ENCODE peak calls at places on chromosomes 16 and 17, in seven cellular contexts. One of them, this sample, is unnamed.

GRCh38 chr16:85227262-85227923 is 115.1 kb upstream of the CIBAR2 start:
- DNase-seq in lung: no peak
- DNase-seq in CD4-positive, alpha-beta T cell: no peak
- DNase-seq in ascending aorta: no peak
- DNase-seq in heart right ventricle: no peak
- DNase-seq in spleen: no peak
- DNase-seq in psoas muscle: no peak
- DNase-seq in this sample: no peak

GRCh38 chr17:65583921-65584603 is 22.6 kb upstream of the AXIN2 start:
- DNase-seq in lung: no peak
- DNase-seq in CD4-positive, alpha-beta T cell: no peak
- DNase-seq in ascending aorta: no peak
- DNase-seq in heart right ventricle: no peak
- DNase-seq in spleen: no peak
- DNase-seq in psoas muscle: no peak
- DNase-seq in this sample: no peak

GRCh38 chr17:40922239-40922638 is 15.2 kb downstream of the KRT23 start:
- DNase-seq in lung: peak; percentile 45
- DNase-seq in CD4-positive, alpha-beta T cell: no peak
- DNase-seq in ascending aorta: peak; percentile 15
- DNase-seq in heart right ventricle: no peak
- DNase-seq in spleen: no peak
- DNase-seq in psoas muscle: peak; percentile 42
- DNase-seq in this sample: no peak

GRCh38 chr17:45227631-45228120 is 6.0 kb downstream of the FMNL1 start:
- DNase-seq in lung: no peak
- DNase-seq in CD4-positive, alpha-beta T cell: no peak
- DNase-seq in ascending aorta: no peak
- DNase-seq in heart right ventricle: no peak
- DNase-seq in spleen: peak; percentile 80
- DNase-seq in psoas muscle: no peak
- DNase-seq in this sample: peak; percentile 60

GRCh38 chr16:10465821-10466220 is 80.0 kb downstream of the ATF7IP2 start:
- DNase-seq in lung: no peak
- DNase-seq in CD4-positive, alpha-beta T cell: no peak
- DNase-seq in ascending aorta: no peak
- DNase-seq in heart right ventricle: no peak
- DNase-seq in spleen: no peak
- DNase-seq in psoas muscle: no peak
- DNase-seq in this sample: no peak

GRCh38 chr17:64461788-64462187 is 12.9 kb downstream of the MILR1 start:
- DNase-seq in lung: no peak
- DNase-seq in CD4-positive, alpha-beta T cell: no peak
- DNase-seq in ascending aorta: no peak
- DNase-seq in heart right ventricle: no peak
- DNase-seq in spleen: no peak
- DNase-seq in psoas muscle: no peak
- DNase-seq in this sample: no peak

GRCh38 chr17:43114101-43114691 is 11.0 kb downstream of the BRCA1 start:
- DNase-seq in lung: no peak
- DNase-seq in CD4-positive, alpha-beta T cell: no peak
- DNase-seq in ascending aorta: no peak
- DNase-seq in heart right ventricle: no peak
- DNase-seq in spleen: no peak
- DNase-seq in psoas muscle: no peak
- DNase-seq in this sample: no peak

GRCh38 chr16:20874088-20874581 is 26.0 kb downstream of the DCUN1D3 start:
- DNase-seq in lung: no peak
- DNase-seq in CD4-positive, alpha-beta T cell: no peak
- DNase-seq in ascending aorta: no peak
- DNase-seq in heart right ventricle: no peak
- DNase-seq in spleen: no peak
- DNase-seq in psoas muscle: no peak
- DNase-seq in this sample: no peak

GRCh38 chr17:82449136-82449882 is 1.2 kb downstream of the CYBC1 start:
- DNase-seq in lung: no peak
- DNase-seq in CD4-positive, alpha-beta T cell: peak; percentile 78
- DNase-seq in ascending aorta: peak; percentile 29
- DNase-seq in heart right ventricle: peak; percentile 54
- DNase-seq in spleen: peak; percentile 96
- DNase-seq in psoas muscle: no peak
- DNase-seq in this sample: no peak

GRCh38 chr17:13594762-13595697 is 6.7 kb downstream of the HS3ST3A1 start:
- DNase-seq in lung: peak; percentile 79
- DNase-seq in CD4-positive, alpha-beta T cell: peak; percentile 74
- DNase-seq in ascending aorta: no peak
- DNase-seq in heart right ventricle: peak; percentile 84
- DNase-seq in spleen: no peak
- DNase-seq in psoas muscle: peak; percentile 51
- DNase-seq in this sample: peak; percentile 81

GRCh38 chr17:44738214-44738906 is 20.4 kb upstream of the ADAM11 start:
- DNase-seq in lung: no peak
- DNase-seq in CD4-positive, alpha-beta T cell: no peak
- DNase-seq in ascending aorta: no peak
- DNase-seq in heart right ventricle: no peak
- DNase-seq in spleen: no peak
- DNase-seq in psoas muscle: no peak
- DNase-seq in this sample: no peak

GRCh38 chr16:52914428-52914827 is 138.3 kb downstream of the CHD9NB start:
- DNase-seq in lung: no peak
- DNase-seq in CD4-positive, alpha-beta T cell: no peak
- DNase-seq in ascending aorta: no peak
- DNase-seq in heart right ventricle: no peak
- DNase-seq in spleen: no peak
- DNase-seq in psoas muscle: no peak
- DNase-seq in this sample: no peak

GRCh38 chr17:82216301-82217119 is 3.9 kb upstream of the CCDC57 start:
- DNase-seq in lung: peak; percentile 81
- DNase-seq in CD4-positive, alpha-beta T cell: peak; percentile 56
- DNase-seq in ascending aorta: peak; percentile 67
- DNase-seq in heart right ventricle: peak; percentile 61
- DNase-seq in spleen: peak; percentile 95
- DNase-seq in psoas muscle: peak; percentile 77
- DNase-seq in this sample: peak; percentile 81

GRCh38 chr17:73586153-73586906 is 57.9 kb downstream of the SDK2 start:
- DNase-seq in lung: no peak
- DNase-seq in CD4-positive, alpha-beta T cell: no peak
- DNase-seq in ascending aorta: no peak
- DNase-seq in heart right ventricle: no peak
- DNase-seq in spleen: no peak
- DNase-seq in psoas muscle: no peak
- DNase-seq in this sample: no peak

GRCh38 chr17:73585583-73585982 is 58.7 kb downstream of the SDK2 start:
- DNase-seq in lung: no peak
- DNase-seq in CD4-positive, alpha-beta T cell: no peak
- DNase-seq in ascending aorta: no peak
- DNase-seq in heart right ventricle: no peak
- DNase-seq in spleen: no peak
- DNase-seq in psoas muscle: no peak
- DNase-seq in this sample: no peak

GRCh38 chr17:73588291-73589095 is 55.8 kb downstream of the SDK2 start:
- DNase-seq in lung: no peak
- DNase-seq in CD4-positive, alpha-beta T cell: no peak
- DNase-seq in ascending aorta: no peak
- DNase-seq in heart right ventricle: no peak
- DNase-seq in spleen: no peak
- DNase-seq in psoas muscle: no peak
- DNase-seq in this sample: no peak

GRCh38 chr17:73584987-73585386 is 59.3 kb downstream of the SDK2 start:
- DNase-seq in lung: no peak
- DNase-seq in CD4-positive, alpha-beta T cell: no peak
- DNase-seq in ascending aorta: no peak
- DNase-seq in heart right ventricle: no peak
- DNase-seq in spleen: no peak
- DNase-seq in psoas muscle: no peak
- DNase-seq in this sample: no peak

DNA sequence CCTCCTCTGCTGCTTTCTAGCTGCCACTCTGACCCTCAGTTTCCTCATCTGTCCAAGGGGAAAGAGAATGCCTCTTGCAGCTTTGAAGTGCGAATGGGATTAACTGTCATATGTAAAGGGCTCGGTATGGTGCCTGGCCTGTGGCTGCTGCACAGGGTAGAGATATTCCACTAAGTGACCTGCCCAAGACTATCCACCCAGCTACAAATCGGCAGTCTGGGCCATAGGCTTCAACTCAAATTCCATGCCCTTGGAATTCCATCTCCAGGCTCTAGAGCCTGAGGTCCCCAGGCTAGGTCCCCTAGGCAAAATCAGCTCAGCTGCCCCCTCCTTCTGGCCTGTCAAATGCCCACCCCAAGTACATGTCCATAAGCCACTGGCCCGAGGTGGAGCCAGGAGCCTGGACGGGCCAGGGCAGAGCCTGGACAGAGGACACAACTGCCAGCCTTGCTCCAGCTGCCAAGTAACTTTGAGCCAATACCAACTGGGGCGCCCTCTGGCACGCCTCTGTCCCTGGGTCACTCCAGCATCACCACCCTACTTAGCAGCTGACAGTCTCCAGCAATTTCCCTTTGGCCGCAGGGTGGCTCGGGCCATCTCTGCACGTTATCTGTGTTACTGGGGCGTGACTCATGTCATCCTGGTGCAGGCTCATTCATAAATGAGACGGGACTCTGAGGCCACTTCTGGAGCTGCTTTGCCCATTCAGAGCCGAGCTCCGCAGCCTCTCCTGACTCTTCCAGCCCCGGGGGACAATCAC is 57.1 kb downstream of the SDK2 start:
- DNase-seq in lung: no peak
- DNase-seq in CD4-positive, alpha-beta T cell: no peak
- DNase-seq in ascending aorta: no peak
- DNase-seq in heart right ventricle: peak; percentile 60
- DNase-seq in spleen: no peak
- DNase-seq in psoas muscle: peak; percentile 28
- DNase-seq in this sample: no peak
- H3K27ac ChIP-seq in lung: no peak overlapping the region
- H3K27ac ChIP-seq in CD4-positive, alpha-beta T cell: no peak overlapping the region
- H3K27ac ChIP-seq in ascending aorta: no peak overlapping the region
- H3K27ac ChIP-seq in heart right ventricle: no peak overlapping the region
- H3K27ac ChIP-seq in spleen: no peak overlapping the region
- H3K27ac ChIP-seq in psoas muscle: no peak overlapping the region
- H3K27ac ChIP-seq in this sample: no peak overlapping the region

GRCh38 chr17:77772461-77772897 is 186.0 kb upstream of the TNRC6C start:
- DNase-seq in lung: peak; percentile 53
- DNase-seq in CD4-positive, alpha-beta T cell: peak; percentile 43
- DNase-seq in ascending aorta: no peak
- DNase-seq in heart right ventricle: peak; percentile 73
- DNase-seq in spleen: peak; percentile 91
- DNase-seq in psoas muscle: peak; percentile 57
- DNase-seq in this sample: no peak
- TF ChIP-seq CTCF in lung: peak; percentile 34
- TF ChIP-seq CTCF in CD4-positive, alpha-beta T cell: peak; percentile 71
- TF ChIP-seq CTCF in ascending aorta: peak; percentile 32
- TF ChIP-seq CTCF in heart right ventricle: peak; percentile 71
- TF ChIP-seq CTCF in spleen: peak; percentile 63
- TF ChIP-seq CTCF in psoas muscle: peak; percentile 40
- TF ChIP-seq CTCF in this sample: peak; percentile 29

DNA sequence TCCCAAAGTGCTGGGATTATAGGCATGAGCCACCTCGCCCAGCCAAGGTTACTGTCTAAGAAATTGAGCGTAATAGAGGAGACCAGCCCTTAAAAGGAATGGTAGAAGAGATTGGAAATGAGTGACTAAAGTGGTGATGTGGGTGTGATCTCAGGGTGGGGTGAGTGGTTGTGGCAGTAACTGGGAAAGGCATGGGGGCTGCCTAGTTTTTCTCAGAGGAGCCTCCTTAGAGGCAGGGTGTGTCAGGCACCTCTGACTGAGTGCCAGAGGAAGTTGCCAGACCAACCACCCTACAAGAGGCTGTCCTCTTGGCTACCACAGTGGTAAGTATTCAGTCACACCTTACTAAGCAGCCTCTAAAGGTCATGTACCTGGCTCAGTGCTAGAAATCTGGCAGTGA is 8.9 kb downstream of the DUS2 start:
- DNase-seq in lung: peak; percentile 56
- DNase-seq in CD4-positive, alpha-beta T cell: no peak
- DNase-seq in ascending aorta: no peak
- DNase-seq in heart right ventricle: no peak
- DNase-seq in spleen: peak; percentile 37
- DNase-seq in psoas muscle: no peak
- DNase-seq in this sample: no peak
- H3K27ac ChIP-seq in lung: peak overlapping the region; percentile 68
- H3K27ac ChIP-seq in CD4-positive, alpha-beta T cell: no peak overlapping the region
- H3K27ac ChIP-seq in ascending aorta: no peak overlapping the region
- H3K27ac ChIP-seq in heart right ventricle: no peak overlapping the region
- H3K27ac ChIP-seq in spleen: peak overlapping the region; percentile 47
- H3K27ac ChIP-seq in psoas muscle: no peak overlapping the region
- H3K27ac ChIP-seq in this sample: no peak overlapping the region

GRCh38 chr16:68781784-68782183 is 44.7 kb downstream of the CDH1 start:
- DNase-seq in lung: no peak
- DNase-seq in CD4-positive, alpha-beta T cell: no peak
- DNase-seq in ascending aorta: no peak
- DNase-seq in heart right ventricle: no peak
- DNase-seq in spleen: no peak
- DNase-seq in psoas muscle: no peak
- DNase-seq in this sample: no peak

GRCh38 chr16:68776821-68777485 is 39.9 kb downstream of the CDH1 start:
- DNase-seq in lung: no peak
- DNase-seq in CD4-positive, alpha-beta T cell: no peak
- DNase-seq in ascending aorta: no peak
- DNase-seq in heart right ventricle: no peak
- DNase-seq in spleen: no peak
- DNase-seq in psoas muscle: no peak
- DNase-seq in this sample: no peak

GRCh38 chr16:68779891-68780290 is 42.8 kb downstream of the CDH1 start:
- DNase-seq in lung: no peak
- DNase-seq in CD4-positive, alpha-beta T cell: no peak
- DNase-seq in ascending aorta: no peak
- DNase-seq in heart right ventricle: no peak
- DNase-seq in spleen: no peak
- DNase-seq in psoas muscle: no peak
- DNase-seq in this sample: no peak

GRCh38 chr16:68774982-68775381 is 37.9 kb downstream of the CDH1 start:
- DNase-seq in lung: no peak
- DNase-seq in CD4-positive, alpha-beta T cell: no peak
- DNase-seq in ascending aorta: no peak
- DNase-seq in heart right ventricle: no peak
- DNase-seq in spleen: no peak
- DNase-seq in psoas muscle: no peak
- DNase-seq in this sample: no peak

DNA sequence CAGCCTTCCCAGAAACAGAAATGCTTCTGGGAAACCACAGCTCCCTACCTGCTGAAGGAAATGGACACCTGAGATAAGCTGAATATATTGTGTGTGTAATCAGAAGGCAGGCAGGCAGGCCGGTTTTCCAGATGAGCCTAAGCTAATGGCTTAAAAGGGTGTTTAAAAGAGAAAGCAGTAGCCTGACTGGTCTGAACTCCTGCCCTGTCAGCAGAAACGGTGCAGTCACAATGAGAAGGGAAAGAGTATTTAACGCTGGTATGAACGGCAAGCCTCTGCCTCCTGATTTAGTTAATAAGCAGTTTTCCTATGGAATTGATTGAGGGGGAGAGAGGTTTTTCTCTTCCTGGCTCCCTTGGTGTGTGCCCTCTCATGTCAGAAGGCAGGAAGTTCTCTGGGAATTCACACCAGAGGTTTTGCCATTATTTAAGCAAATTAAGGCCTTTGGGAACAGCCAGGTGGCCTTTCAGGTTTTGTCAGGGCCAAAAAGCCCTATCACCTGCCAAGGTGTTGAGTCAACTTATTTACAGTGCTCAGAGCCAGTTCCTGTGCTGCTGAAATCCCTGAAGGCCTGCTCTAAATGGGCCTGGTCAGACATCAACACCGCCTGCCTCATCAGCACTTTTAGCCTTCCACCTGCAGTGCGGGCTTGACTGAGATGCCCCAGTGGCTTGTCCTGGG is 41.6 kb downstream of the CDH1 start:
- DNase-seq in lung: peak; percentile 43
- DNase-seq in CD4-positive, alpha-beta T cell: no peak
- DNase-seq in ascending aorta: no peak
- DNase-seq in heart right ventricle: no peak
- DNase-seq in spleen: no peak
- DNase-seq in psoas muscle: no peak
- DNase-seq in this sample: no peak
- TF ChIP-seq CTCF in lung: no peak
- TF ChIP-seq CTCF in CD4-positive, alpha-beta T cell: no peak
- TF ChIP-seq CTCF in ascending aorta: no peak
- TF ChIP-seq CTCF in heart right ventricle: no peak
- TF ChIP-seq CTCF in spleen: no peak
- TF ChIP-seq CTCF in psoas muscle: no peak
- TF ChIP-seq CTCF in this sample: no peak